ENCODE peak calls at places on chromosomes 3 and 15, in seven cellular contexts. One of them, this sample, is unnamed.

GRCh38 chr15:90868261-90868689 is at the start of gene FURIN:
- DNase-seq in neuronal stem cell: no peak
- DNase-seq in trophoblast cell: peak; percentile 52
- DNase-seq in H1: no peak
- DNase-seq in H9: no peak
- DNase-seq in mesendoderm: no peak
- DNase-seq in IMR-90: no peak
- DNase-seq in this sample: no peak

GRCh38 chr3:28745904-28746617 is 397.4 kb upstream of the AZI2 start:
- DNase-seq in IMR-90: no peak
- DNase-seq in H9: no peak
- DNase-seq in neuronal stem cell: no peak
- DNase-seq in H1: no peak
- DNase-seq in mesendoderm: no peak
- DNase-seq in trophoblast cell: no peak
- DNase-seq in this sample: no peak

GRCh38 chr15:71191296-71191695 is 76.0 kb downstream of the THSD4 start:
- DNase-seq in H9: no peak
- DNase-seq in H1: no peak
- DNase-seq in neuronal stem cell: no peak
- DNase-seq in IMR-90: no peak
- DNase-seq in mesendoderm: no peak
- DNase-seq in trophoblast cell: no peak
- DNase-seq in this sample: no peak

GRCh38 chr3:45267097-45267496 is 41.0 kb upstream of the TMEM158 start:
- DNase-seq in H9: no peak
- DNase-seq in IMR-90: no peak
- DNase-seq in trophoblast cell: no peak
- DNase-seq in H1: no peak
- DNase-seq in mesendoderm: no peak
- DNase-seq in neuronal stem cell: no peak
- DNase-seq in this sample: no peak

GRCh38 chr15:37698679-37699078 is 235.8 kb upstream of the TMCO5A start:
- DNase-seq in H9: no peak
- DNase-seq in neuronal stem cell: no peak
- DNase-seq in trophoblast cell: peak; percentile 85
- DNase-seq in mesendoderm: peak; percentile 28
- DNase-seq in H1: no peak
- DNase-seq in IMR-90: no peak
- DNase-seq in this sample: peak; percentile 27

GRCh38 chr3:197372076-197372661 is 73.8 kb upstream of the DLG1 start:
- DNase-seq in trophoblast cell: peak; percentile 98
- DNase-seq in neuronal stem cell: no peak
- DNase-seq in IMR-90: peak; percentile 87
- DNase-seq in H9: no peak
- DNase-seq in mesendoderm: peak; percentile 80
- DNase-seq in H1: no peak
- DNase-seq in this sample: peak; percentile 76

GRCh38 chr15:90174140-90174891 is 26.8 kb upstream of the SEMA4B start:
- DNase-seq in neuronal stem cell: no peak
- DNase-seq in H1: no peak
- DNase-seq in IMR-90: no peak
- DNase-seq in H9: peak; percentile 41
- DNase-seq in mesendoderm: no peak
- DNase-seq in trophoblast cell: no peak
- DNase-seq in this sample: peak; percentile 74

GRCh38 chr3:172546105-172546504 is 22.9 kb upstream of the TNFSF10 start:
- DNase-seq in neuronal stem cell: no peak
- DNase-seq in H9: no peak
- DNase-seq in H1: no peak
- DNase-seq in IMR-90: no peak
- DNase-seq in trophoblast cell: peak; percentile 76
- DNase-seq in mesendoderm: no peak
- DNase-seq in this sample: no peak

GRCh38 chr15:32029862-32030781 is at the start of gene CHRNA7:
- DNase-seq in mesendoderm: peak; percentile 84
- DNase-seq in IMR-90: peak; percentile 3
- DNase-seq in neuronal stem cell: peak; percentile 71
- DNase-seq in H1: no peak
- DNase-seq in H9: peak; percentile 86
- DNase-seq in trophoblast cell: peak; percentile 15
- DNase-seq in this sample: peak; percentile 19

GRCh38 chr15:62847900-62848489 is 194.6 kb upstream of the TPM1 start:
- DNase-seq in IMR-90: peak; percentile 54
- DNase-seq in H9: peak; percentile 83
- DNase-seq in neuronal stem cell: peak; percentile 32
- DNase-seq in H1: peak; percentile 60
- DNase-seq in trophoblast cell: peak; percentile 84
- DNase-seq in mesendoderm: peak; percentile 71
- DNase-seq in this sample: peak; percentile 54

GRCh38 chr3:17011774-17012338 is 127.1 kb downstream of the PLCL2 start:
- DNase-seq in IMR-90: no peak
- DNase-seq in trophoblast cell: no peak
- DNase-seq in H1: no peak
- DNase-seq in H9: no peak
- DNase-seq in neuronal stem cell: no peak
- DNase-seq in mesendoderm: no peak
- DNase-seq in this sample: no peak

GRCh38 chr3:81105761-81106160 is 655.7 kb downstream of the GBE1 start:
- DNase-seq in H9: no peak
- DNase-seq in neuronal stem cell: no peak
- DNase-seq in mesendoderm: no peak
- DNase-seq in trophoblast cell: peak; percentile 87
- DNase-seq in H1: no peak
- DNase-seq in IMR-90: no peak
- DNase-seq in this sample: no peak

GRCh38 chr3:21542656-21543379 is 208.2 kb downstream of the ZNF385D start:
- DNase-seq in H1: no peak
- DNase-seq in mesendoderm: no peak
- DNase-seq in neuronal stem cell: no peak
- DNase-seq in H9: peak; percentile 71
- DNase-seq in IMR-90: no peak
- DNase-seq in trophoblast cell: no peak
- DNase-seq in this sample: no peak

GRCh38 chr3:108118038-108118727 is 27.4 kb upstream of the CD47 start:
- DNase-seq in H9: no peak
- DNase-seq in IMR-90: peak; percentile 51
- DNase-seq in H1: no peak
- DNase-seq in mesendoderm: no peak
- DNase-seq in neuronal stem cell: no peak
- DNase-seq in trophoblast cell: no peak
- DNase-seq in this sample: no peak

GRCh38 chr3:108113975-108114374 is 23.1 kb upstream of the CD47 start:
- DNase-seq in trophoblast cell: no peak
- DNase-seq in IMR-90: no peak
- DNase-seq in H1: no peak
- DNase-seq in H9: no peak
- DNase-seq in mesendoderm: no peak
- DNase-seq in neuronal stem cell: no peak
- DNase-seq in this sample: no peak

GRCh38 chr3:108114423-108115065 is 23.7 kb upstream of the CD47 start:
- DNase-seq in neuronal stem cell: no peak
- DNase-seq in H1: no peak
- DNase-seq in IMR-90: no peak
- DNase-seq in H9: no peak
- DNase-seq in mesendoderm: no peak
- DNase-seq in trophoblast cell: peak; percentile 89
- DNase-seq in this sample: no peak

GRCh38 chr3:108119398-108120109 is 28.7 kb upstream of the CD47 start:
- DNase-seq in trophoblast cell: no peak
- DNase-seq in H1: no peak
- DNase-seq in H9: no peak
- DNase-seq in mesendoderm: no peak
- DNase-seq in IMR-90: no peak
- DNase-seq in neuronal stem cell: no peak
- DNase-seq in this sample: no peak

DNA sequence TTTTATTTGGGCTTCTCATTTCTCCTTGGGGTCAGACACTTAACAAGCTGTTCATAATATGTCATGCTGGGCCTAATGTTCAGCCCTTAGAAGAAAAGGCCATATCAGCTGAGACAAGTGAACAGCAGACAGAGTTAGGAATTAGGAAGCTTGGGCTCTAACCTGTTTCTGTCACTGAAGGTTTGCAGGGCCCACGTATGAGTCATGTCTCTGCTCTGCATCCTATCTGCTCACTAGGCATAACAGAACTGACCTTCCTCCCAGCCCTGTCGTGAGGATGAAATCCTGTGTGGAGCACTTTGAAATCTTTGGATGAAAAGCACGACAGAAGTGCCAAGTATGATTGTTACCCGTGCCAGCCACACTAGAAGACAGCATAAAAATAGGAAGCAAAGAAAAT is 26.4 kb upstream of the CD47 start:
- DNase-seq in mesendoderm: no peak
- DNase-seq in H1: no peak
- DNase-seq in H9: no peak
- DNase-seq in IMR-90: peak; percentile 51
- DNase-seq in trophoblast cell: peak; percentile 29
- DNase-seq in neuronal stem cell: no peak
- DNase-seq in this sample: peak; percentile 53
- H3K79me1 ChIP-seq in mesendoderm: no peaks in the 10 kb centered on the region
- H3K79me1 ChIP-seq in H1: no peaks in the 10 kb centered on the region
- H3K79me1 ChIP-seq in H9: no peaks in the 10 kb centered on the region
- H3K79me1 ChIP-seq in IMR-90: no peaks in the 10 kb centered on the region
- H3K79me1 ChIP-seq in trophoblast cell: peaks cover 2% of the 10 kb centered on the region
- H3K79me1 ChIP-seq in neuronal stem cell: no peaks in the 10 kb centered on the region
- H3K79me1 ChIP-seq in this sample: no peaks in the 10 kb centered on the region

DNA sequence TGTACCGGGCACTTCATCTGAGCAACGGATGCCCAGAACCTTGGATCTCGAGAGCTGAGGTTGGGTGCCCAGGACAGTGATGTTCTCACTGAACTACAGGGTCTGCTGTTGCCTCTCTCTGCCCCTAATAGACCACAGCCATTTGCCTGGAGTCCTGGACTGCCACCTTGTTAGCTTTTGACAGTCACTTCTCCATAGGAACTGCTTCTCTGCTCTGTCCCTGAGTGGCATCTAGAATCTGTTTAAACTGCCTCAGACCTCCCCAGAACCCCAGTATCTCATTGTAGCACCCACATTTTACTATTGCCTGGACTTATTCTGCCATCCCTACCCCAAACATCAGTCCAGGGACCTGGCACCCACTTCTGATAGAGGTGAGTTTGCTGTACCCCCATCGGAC is 194.4 kb downstream of the SLCO3A1 start:
- DNase-seq in IMR-90: no peak
- DNase-seq in trophoblast cell: no peak
- DNase-seq in neuronal stem cell: no peak
- DNase-seq in mesendoderm: no peak
- DNase-seq in H9: no peak
- DNase-seq in H1: no peak
- DNase-seq in this sample: no peak
- H3K79me1 ChIP-seq in IMR-90: no peaks in the 10 kb centered on the region
- H3K79me1 ChIP-seq in trophoblast cell: no peaks in the 10 kb centered on the region
- H3K79me1 ChIP-seq in neuronal stem cell: no peaks in the 10 kb centered on the region
- H3K79me1 ChIP-seq in mesendoderm: no peaks in the 10 kb centered on the region
- H3K79me1 ChIP-seq in H9: no peaks in the 10 kb centered on the region
- H3K79me1 ChIP-seq in H1: no peaks in the 10 kb centered on the region
- H3K79me1 ChIP-seq in this sample: peaks cover 2% of the 10 kb centered on the region

GRCh38 chr3:108562565-108562964 is 26.7 kb downstream of the CIP2A start:
- DNase-seq in neuronal stem cell: no peak
- DNase-seq in IMR-90: no peak
- DNase-seq in trophoblast cell: no peak
- DNase-seq in mesendoderm: no peak
- DNase-seq in H1: no peak
- DNase-seq in H9: no peak
- DNase-seq in this sample: no peak

GRCh38 chr3:108564564-108564963 is 24.7 kb downstream of the CIP2A start:
- DNase-seq in mesendoderm: no peak
- DNase-seq in IMR-90: peak; percentile 18
- DNase-seq in trophoblast cell: no peak
- DNase-seq in neuronal stem cell: no peak
- DNase-seq in H1: no peak
- DNase-seq in H9: no peak
- DNase-seq in this sample: no peak

GRCh38 chr3:108566599-108566998 is 22.6 kb downstream of the CIP2A start:
- DNase-seq in trophoblast cell: no peak
- DNase-seq in IMR-90: no peak
- DNase-seq in H9: no peak
- DNase-seq in H1: no peak
- DNase-seq in neuronal stem cell: no peak
- DNase-seq in mesendoderm: no peak
- DNase-seq in this sample: no peak

GRCh38 chr3:108569336-108569735 is 19.9 kb downstream of the CIP2A start:
- DNase-seq in mesendoderm: no peak
- DNase-seq in H1: no peak
- DNase-seq in trophoblast cell: no peak
- DNase-seq in neuronal stem cell: no peak
- DNase-seq in IMR-90: no peak
- DNase-seq in H9: no peak
- DNase-seq in this sample: no peak

DNA sequence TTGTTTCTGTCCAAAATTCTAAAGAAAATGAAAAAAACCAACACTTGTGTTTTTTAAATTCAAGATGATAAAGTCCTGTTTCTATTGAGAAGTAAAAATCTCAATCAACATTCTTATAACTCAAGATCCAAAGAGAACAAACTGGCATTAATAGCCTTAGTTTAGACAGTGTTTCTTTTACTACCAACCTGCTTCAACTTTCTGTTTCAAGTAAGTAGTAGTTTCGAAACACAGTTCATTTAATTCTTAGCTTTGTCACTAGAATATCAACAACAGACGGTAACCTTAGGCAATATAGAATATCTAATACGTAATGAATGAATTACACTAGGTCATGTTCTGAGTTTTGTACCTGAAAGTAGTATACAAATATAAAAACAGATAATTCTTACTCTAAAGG is 23.7 kb downstream of the CIP2A start:
- DNase-seq in mesendoderm: no peak
- DNase-seq in H1: no peak
- DNase-seq in IMR-90: no peak
- DNase-seq in trophoblast cell: no peak
- DNase-seq in neuronal stem cell: no peak
- DNase-seq in H9: no peak
- DNase-seq in this sample: no peak
- H3K79me1 ChIP-seq in mesendoderm: no peaks in the 10 kb centered on the region
- H3K79me1 ChIP-seq in H1: no peaks in the 10 kb centered on the region
- H3K79me1 ChIP-seq in IMR-90: peaks cover 3% of the 10 kb centered on the region
- H3K79me1 ChIP-seq in trophoblast cell: no peaks in the 10 kb centered on the region
- H3K79me1 ChIP-seq in neuronal stem cell: no peaks in the 10 kb centered on the region
- H3K79me1 ChIP-seq in H9: no peaks in the 10 kb centered on the region
- H3K79me1 ChIP-seq in this sample: peaks cover 2% of the 10 kb centered on the region

DNA sequence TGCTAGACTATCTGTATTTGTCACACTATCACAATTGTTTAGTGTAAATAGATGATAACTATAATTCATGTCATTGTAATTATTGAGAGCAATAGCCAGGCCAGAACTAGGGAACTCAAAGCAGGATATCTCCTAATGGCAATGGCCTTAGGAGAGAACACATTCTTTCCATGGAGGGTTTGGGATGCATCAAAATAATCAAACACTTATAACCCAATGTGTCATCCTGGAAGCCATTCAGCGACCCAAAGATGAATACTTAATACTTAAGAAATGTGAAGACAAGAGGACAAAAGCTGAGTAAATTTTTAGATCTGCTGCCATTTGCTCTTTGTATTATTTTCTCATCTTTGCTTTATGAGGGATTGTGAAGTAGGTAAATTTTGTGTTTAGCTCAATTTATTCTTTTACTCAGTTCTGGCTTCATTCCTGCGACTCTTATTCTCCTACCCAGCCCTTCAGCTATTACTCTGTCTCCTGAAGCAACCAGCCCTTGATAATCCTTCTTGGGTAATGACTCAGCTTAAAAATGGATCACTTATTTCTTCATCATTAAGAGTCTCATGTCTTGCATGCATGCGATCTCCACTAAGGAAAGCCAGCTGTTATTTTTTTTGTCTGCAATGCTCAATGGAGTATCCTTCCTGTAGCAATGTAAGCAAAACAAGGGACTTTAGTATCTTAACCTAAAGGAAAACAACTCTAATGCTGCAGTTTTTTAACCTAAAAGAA is 2.0 kb downstream of the OR4F15 start:
- DNase-seq in trophoblast cell: no peak
- DNase-seq in H9: no peak
- DNase-seq in neuronal stem cell: no peak
- DNase-seq in IMR-90: peak; percentile 88
- DNase-seq in mesendoderm: no peak
- DNase-seq in H1: no peak
- DNase-seq in this sample: peak; percentile 84
- H3K79me1 ChIP-seq in trophoblast cell: no peaks in the 10 kb centered on the region
- H3K79me1 ChIP-seq in H9: no peaks in the 10 kb centered on the region
- H3K79me1 ChIP-seq in neuronal stem cell: no peaks in the 10 kb centered on the region
- H3K79me1 ChIP-seq in IMR-90: no peaks in the 10 kb centered on the region
- H3K79me1 ChIP-seq in mesendoderm: no peaks in the 10 kb centered on the region
- H3K79me1 ChIP-seq in H1: no peaks in the 10 kb centered on the region
- H3K79me1 ChIP-seq in this sample: peaks cover 1% of the 10 kb centered on the region

This sample was measured in mesenchymal stem cell.